ENCODE peak calls at places on chromosomes 4 and X, in eight cellular contexts. F is effector memory CD4-positive, alpha-beta T cell; O is MM.1S; M is GM23248; B is lower lobe of right lung; Q is activated CD8-positive, alpha-beta T cell treated with anti-CD3 and anti-CD28 coated beads, Interleukin-2, amount 10 ng/mL, durations not matched to agents 7 days and 5 days; I is GM04503; T is esophagus squamous epithelium. K is an unnamed sample.

GRCh38 chrX:150477364-150477763 is 91.1 kb upstream of the MTM1 start:
- DNase-seq in F (no peak), O (no peak), M (no peak), B (no peak), Q (no peak), I (no peak), T (no peak), K (no peak)

GRCh38 chr4:120630432-120630831 is 292.1 kb downstream of the PRDM5 start:
- DNase-seq in F (no peak), O (no peak), M (peak; percentile 3), B (no peak), Q (no peak), I (no peak), T (no peak), K (no peak)

GRCh38 chr4:155906554-155907247 is 3.2 kb downstream of the TDO2 start:
- DNase-seq in F (no peak), O (no peak), M (peak; percentile 99), B (no peak), Q (no peak), I (peak; percentile 95), T (no peak), K (no peak)

GRCh38 chr4:139963708-139964107 is 190.3 kb downstream of the MAML3 start:
- DNase-seq in F (no peak), O (no peak), M (no peak), B (no peak), Q (no peak), I (no peak), T (no peak), K (no peak)

GRCh38 chr4:13371050-13371449 is 113.1 kb downstream of the RAB28 start:
- DNase-seq in F (no peak), O (no peak), M (no peak), B (no peak), Q (no peak), I (no peak), T (no peak), K (no peak)

GRCh38 chrX:129779747-129780146 is at the start of gene SASH3:
- DNase-seq in F (peak; percentile 60), O (peak; percentile 92), M (no peak), B (peak; percentile 82), Q (peak; percentile 83), I (no peak), T (peak; percentile 52), K (peak; percentile 92)

GRCh38 chr4:26873391-26874026 is 12.9 kb downstream of the STIM2 start:
- DNase-seq in F (peak; percentile 49), O (no peak), M (no peak), B (no peak), Q (peak; percentile 78), I (no peak), T (no peak), K (peak; percentile 48)

GRCh38 chr4:66465111-66465510 is 794.8 kb upstream of the EPHA5 start:
- DNase-seq in F (no peak), O (no peak), M (no peak), B (no peak), Q (no peak), I (no peak), T (no peak), K (no peak)

GRCh38 chr4:5446595-5446994 is 261.8 kb downstream of the EVC2 start:
- DNase-seq in F (no peak), O (no peak), M (no peak), B (no peak), Q (no peak), I (no peak), T (no peak), K (no peak)

GRCh38 chr4:107997794-107998193 is 8.1 kb downstream of the HADH start:
- DNase-seq in F (no peak), O (no peak), M (peak; percentile 32), B (no peak), Q (no peak), I (no peak), T (no peak), K (no peak)

GRCh38 chrX:153882086-153882498 is 3.9 kb downstream of the L1CAM start:
- DNase-seq in F (no peak), O (no peak), M (peak; percentile 20), B (no peak), Q (no peak), I (no peak), T (no peak), K (no peak)

GRCh38 chr4:164623099-164623498 is 130.8 kb upstream of the SMIM31 start:
- DNase-seq in F (no peak), O (no peak), M (no peak), B (no peak), Q (no peak), I (no peak), T (no peak), K (no peak)

GRCh38 chr4:24395937-24396336 is 188.4 kb downstream of the DHX15 start:
- DNase-seq in F (no peak), O (no peak), M (no peak), B (no peak), Q (no peak), I (no peak), T (no peak), K (no peak)

GRCh38 chr4:40281913-40282312 is 53.2 kb upstream of the CHRNA9 start:
- DNase-seq in F (no peak), O (no peak), M (no peak), B (no peak), Q (no peak), I (no peak), T (no peak), K (no peak)

GRCh38 chr4:182752158-182752910 is 164.9 kb downstream of the DCTD start:
- DNase-seq in F (no peak), O (no peak), M (peak; percentile 72), B (no peak), Q (no peak), I (peak; percentile 92), T (no peak), K (no peak)

GRCh38 chr4:122930877-122931276 is 8.5 kb upstream of the NUDT6 start:
- DNase-seq in F (no peak), O (no peak), M (peak; percentile 57), B (no peak), Q (no peak), I (no peak), T (no peak), K (no peak)

GRCh38 chr4:37758226-37758625 is 68.3 kb upstream of the PGM2 start:
- DNase-seq in F (no peak), O (no peak), M (peak; percentile 85), B (no peak), Q (no peak), I (peak; percentile 57), T (no peak), K (no peak)

GRCh38 chrX:104330966-104331365 is 76.2 kb upstream of the ESX1 start:
- DNase-seq in F (no peak), O (no peak), M (peak; percentile 71), B (no peak), Q (no peak), I (peak; percentile 70), T (no peak), K (no peak)

GRCh38 chrX:105460366-105460765 is 239.9 kb upstream of the TEX13A start:
- DNase-seq in F (no peak), O (no peak), M (no peak), B (no peak), Q (no peak), I (no peak), T (no peak), K (no peak)

GRCh38 chrX:46865281-46865680 is 28.4 kb downstream of the RP2 start:
- DNase-seq in F (no peak), O (no peak), M (peak; percentile 28), B (no peak), Q (no peak), I (peak; percentile 15), T (no peak), K (no peak)

GRCh38 chr4:4712800-4713528 is 146.5 kb upstream of the MSX1 start:
- DNase-seq in F (no peak), O (no peak), M (no peak), B (no peak), Q (no peak), I (no peak), T (no peak), K (no peak)

GRCh38 chr4:61210186-61210939 is 10.2 kb downstream of the ADGRL3 start:
- DNase-seq in F (no peak), O (no peak), M (no peak), B (no peak), Q (no peak), I (no peak), T (no peak), K (no peak)

GRCh38 chrX:12950851-12951589 is 23.9 kb upstream of the TMSB4X start:
- DNase-seq in F (peak; percentile 56), O (no peak), M (peak; percentile 3), B (peak; percentile 54), Q (peak; percentile 85), I (no peak), T (no peak), K (peak; percentile 76)

GRCh38 chr4:1573830-1574459 is 110.2 kb downstream of the FAM53A start:
- DNase-seq in F (no peak), O (no peak), M (peak; percentile 14), B (no peak), Q (no peak), I (no peak), T (no peak), K (no peak)

GRCh38 chr4:143337600-143338287 is 1.1 kb downstream of the GAB1 start:
- DNase-seq in F (no peak), O (peak; percentile 61), M (peak; percentile 70), B (no peak), Q (peak; percentile 25), I (peak; percentile 16), T (no peak), K (peak; percentile 80)

GRCh38 chrX:2924151-2924550 is 5.0 kb downstream of the ARSD start:
- DNase-seq in F (no peak), O (no peak), M (no peak), B (no peak), Q (no peak), I (no peak), T (no peak), K (no peak)

GRCh38 chrX:42967681-42968080 is 189.7 kb upstream of the PPP1R2C start:
- DNase-seq in F (no peak), O (no peak), M (no peak), B (no peak), Q (no peak), I (no peak), T (no peak), K (no peak)

GRCh38 chr4:87502580-87503238 is 26.5 kb downstream of the SPARCL1 start:
- DNase-seq in F (no peak), O (no peak), M (peak; percentile 18), B (no peak), Q (no peak), I (no peak), T (no peak), K (no peak)

GRCh38 chrX:150574824-150575409 is 6.5 kb downstream of the MTM1 start:
- DNase-seq in F (no peak), O (peak; percentile 75), M (no peak), B (no peak), Q (peak; percentile 28), I (no peak), T (no peak), K (no peak)